ENCODE peak calls at places on chromosomes 2 and 18, in six cellular contexts. H is lower lobe of right lung; L is NCI-H1694 treated with DMSO at 0.1 percent for 48 hours; O is glutamatergic neuron; J is stimulated activated naive CD8-positive, alpha-beta T cell treated with anti-CD3 and anti-CD28 coated beads, Interleukin-15, Interleukin-2, amounts not matched to agents 100 U/mL and 50 U/mL, for 24 hours; W is stimulated activated CD4-positive, alpha-beta T cell treated with anti-CD3 and anti-CD28 coated beads, Interleukin-12 subunit alpha, Interleukin-12 subunit beta, amount 100 ng/mL, for 48 hours. K is an unnamed sample.
A peak's percentile ranks its signal among the peaks of the same experiment; 100 is the strongest.

GRCh38 chr2:1553671-1554295 is 140.5 kb downstream of the TPO start:
- DNase-seq in H (no peak), W (no peak), J (no peak), O (no peak), L (no peak), K (no peak)

GRCh38 chr2:241234962-241235361 is 46.5 kb downstream of the ANO7 start:
- DNase-seq in W (no peak), J (no peak), O (no peak), L (no peak), H (no peak), K (no peak)

GRCh38 chr2:132522901-132523300 is 106.3 kb downstream of the GPR39 start:
- DNase-seq in H (no peak), L (no peak), W (no peak), O (no peak), J (no peak), K (no peak)

GRCh38 chr2:72750466-72750865 is 75.4 kb downstream of the EXOC6B start:
- DNase-seq in L (no peak), W (no peak), O (no peak), H (no peak), J (no peak), K (no peak)

GRCh38 chr2:112884869-112885502 is 26.0 kb upstream of the IL37 start:
- DNase-seq in O (peak; percentile 58), L (no peak), H (peak; percentile 63), W (peak; percentile 61), J (peak; percentile 81), K (peak; percentile 57)

GRCh38 chr2:203705184-203705583 is 1.3 kb upstream of the CD28 start:
- DNase-seq in H (no peak), L (no peak), W (peak; percentile 34), O (no peak), J (peak; percentile 35), K (peak; percentile 53)

GRCh38 chr18:75727479-75727878 is 300.0 kb upstream of the SMIM21 start:
- DNase-seq in W (peak; percentile 6), L (peak; percentile 31), H (no peak), J (peak; percentile 40), O (peak; percentile 71), K (no peak)

GRCh38 chr2:17756629-17757028 is 2.7 kb downstream of the GEN1 start:
- DNase-seq in J (no peak), W (no peak), O (no peak), L (peak; percentile 65), H (no peak), K (no peak)

GRCh38 chr18:63119647-63120046 is 199.9 kb downstream of the BCL2 start:
- DNase-seq in L (peak; percentile 33), J (no peak), H (no peak), O (peak; percentile 32), W (no peak), K (no peak)

GRCh38 chr2:65319080-65319673 is 91.5 kb downstream of the ACTR2 start:
- DNase-seq in O (no peak), H (no peak), L (no peak), W (no peak), J (no peak), K (no peak)

GRCh38 chr2:125870746-125871145 is 785.2 kb upstream of the GYPC start:
- DNase-seq in H (no peak), W (no peak), J (no peak), L (no peak), O (no peak), K (no peak)

GRCh38 chr2:118582058-118582457 is 265.4 kb downstream of the EN1 start:
- DNase-seq in W (no peak), J (no peak), O (no peak), L (no peak), H (no peak), K (no peak)

GRCh38 chr2:96508521-96509113 is 3.5 kb upstream of the NEURL3 start:
- DNase-seq in H (no peak), W (no peak), O (no peak), L (no peak), J (no peak), K (no peak)

GRCh38 chr2:173631123-173631450 is 276.4 kb downstream of the CDCA7 start:
- DNase-seq in O (peak; percentile 32), J (no peak), L (peak; percentile 69), W (no peak), H (no peak), K (no peak)

K was measured in stimulated activated naive CD4-positive, alpha-beta T cell treated with Interleukin-2 at 50 U/mL for 16 hours.